ENCODE peak calls at places on chromosomes 3 and 15, in seven cellular contexts. O is lower leg skin; G is Panc1; F is CD8-positive, alpha-beta T cell; I is dorsolateral prefrontal cortex; K is A549; D is adrenal gland. C is an unnamed sample.

GRCh38 chr3:50322386-50323091 is at the start of gene HYAL2:
- DNase-seq in O (no peak), I (no peak), K (no peak), F (no peak), D (peak; percentile 73), G (no peak), C (no peak)

GRCh38 chr3:177478170-177478859 is 281.0 kb upstream of the TBL1XR1 start:
- DNase-seq in G (peak; percentile 95), K (peak; percentile 28), I (no peak), O (no peak), D (no peak), F (no peak), C (no peak)

GRCh38 chr3:195239121-195239520 is 31.8 kb downstream of the XXYLT1 start:
- DNase-seq in K (no peak), D (peak; percentile 17), F (no peak), G (no peak), I (peak; percentile 13), O (peak; percentile 64), C (no peak)

GRCh38 chr3:55765906-55766701 is 279.0 kb upstream of the WNT5A start:
- DNase-seq in F (no peak), K (no peak), G (no peak), I (no peak), O (no peak), D (no peak), C (no peak)

GRCh38 chr3:72897758-72898007 is 9.8 kb downstream of the GXYLT2 start:
- DNase-seq in I (no peak), K (no peak), O (no peak), G (no peak), D (no peak), F (no peak), C (no peak)

GRCh38 chr15:95202569-95203349 is 971.4 kb downstream of the MCTP2 start:
- DNase-seq in O (no peak), D (no peak), F (no peak), K (no peak), G (no peak), I (no peak), C (no peak)

GRCh38 chr3:29775352-29775751 is 494.5 kb downstream of the RBMS3 start:
- DNase-seq in O (no peak), G (no peak), D (no peak), F (no peak), K (no peak), I (no peak), C (no peak)

GRCh38 chr3:42035816-42036482 is 55.2 kb upstream of the TRAK1 start:
- DNase-seq in I (no peak), G (no peak), D (peak; percentile 46), K (no peak), F (no peak), O (peak; percentile 67), C (no peak)

GRCh38 chr3:65144791-65145355 is 457.1 kb upstream of the ADAMTS9 start:
- DNase-seq in I (no peak), F (no peak), G (no peak), O (no peak), D (no peak), K (no peak), C (no peak)

GRCh38 chr3:103672346-103672745 is 1237.5 kb downstream of the ZPLD1 start:
- DNase-seq in K (no peak), F (no peak), G (no peak), I (no peak), O (no peak), D (no peak), C (no peak)

GRCh38 chr3:58666683-58667082 is at the start of gene FAM3D:
- DNase-seq in G (no peak), D (no peak), F (no peak), I (no peak), K (no peak), O (peak; percentile 67), C (no peak)

GRCh38 chr15:80856809-80857377 is 77.7 kb downstream of the CEMIP start:
- DNase-seq in K (peak; percentile 51), O (no peak), D (peak; percentile 28), G (no peak), F (no peak), I (no peak), C (no peak)

GRCh38 chr15:99536422-99537033 is 29.3 kb upstream of the MEF2A start:
- DNase-seq in O (peak; percentile 89), I (peak; percentile 60), K (peak; percentile 13), D (peak; percentile 43), G (peak; percentile 61), F (no peak), C (no peak)

GRCh38 chr3:5579342-5579741 is 391.8 kb downstream of the EDEM1 start:
- DNase-seq in F (no peak), D (no peak), K (no peak), G (no peak), I (no peak), O (no peak), C (no peak)

GRCh38 chr3:5585085-5585484 is 397.6 kb downstream of the EDEM1 start:
- DNase-seq in O (no peak), K (no peak), G (no peak), D (no peak), I (no peak), F (no peak), C (no peak)

GRCh38 chr3:5580821-5581220 is 393.3 kb downstream of the EDEM1 start:
- DNase-seq in K (no peak), I (no peak), G (no peak), F (no peak), D (no peak), O (no peak), C (no peak)

GRCh38 chr3:5581743-5582142 is 394.2 kb downstream of the EDEM1 start:
- DNase-seq in I (no peak), D (no peak), K (no peak), G (no peak), O (no peak), F (no peak), C (no peak)

DNA sequence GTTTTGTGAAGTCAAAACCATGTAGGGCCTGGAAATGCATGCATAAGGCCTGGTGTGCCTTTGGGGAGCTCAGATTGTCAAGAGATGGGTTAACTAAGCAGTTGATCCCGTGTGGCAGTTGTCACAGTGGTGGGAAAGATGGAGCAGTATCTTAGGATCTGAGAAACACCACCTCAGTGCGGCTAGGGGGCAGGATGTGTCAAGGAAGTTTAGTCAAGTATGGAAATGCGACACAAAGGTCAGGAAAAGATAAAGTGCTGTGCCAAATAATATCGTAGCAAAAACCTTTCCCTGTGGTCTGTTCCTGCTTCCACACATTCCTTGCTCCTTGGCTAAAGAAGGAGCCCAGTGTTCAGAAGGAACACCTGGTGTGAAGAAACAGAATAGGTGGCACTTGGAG is 396.4 kb downstream of the EDEM1 start:
- DNase-seq in I (no peak), O (no peak), G (no peak), F (no peak), K (no peak), D (no peak), C (no peak)
- TF ChIP-seq CTCF in I (no peak), O (no peak), G (no peak), F (no peak), K (no peak), D (no peak), C (peak; percentile 1)

DNA sequence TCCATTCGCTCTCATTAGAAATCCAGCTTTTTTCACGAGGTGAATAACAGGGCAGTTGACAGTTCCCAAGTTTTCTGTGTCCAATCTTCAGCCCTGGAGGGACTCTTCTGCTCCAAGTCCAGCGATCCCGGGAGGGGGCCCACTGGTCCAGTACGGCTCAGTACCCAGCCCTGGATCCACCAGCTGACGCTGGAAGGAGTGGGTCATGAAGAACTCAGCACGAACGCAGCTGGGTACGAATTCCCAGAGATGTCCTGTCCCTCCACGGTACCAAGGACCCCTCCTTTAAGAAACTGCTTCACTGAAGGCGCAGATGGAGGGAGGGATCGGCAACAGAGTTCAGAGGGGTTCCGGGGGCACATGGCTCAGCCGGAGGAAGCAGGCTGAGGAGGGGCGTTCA is 16.5 kb upstream of the CLK3 start:
- DNase-seq in D (no peak), O (no peak), K (no peak), I (no peak), G (no peak), F (no peak), C (no peak)
- H3K4me3 ChIP-seq in D (peak overlapping the region; percentile 52), O (no peak overlapping the region), K (peak overlapping the region; percentile 63), I (peak overlapping the region; percentile 68), G (peak overlapping the region; percentile 77), F (peak overlapping the region; percentile 86), C (no peak overlapping the region)

GRCh38 chr3:186921578-186921977 is 8.7 kb upstream of the ST6GAL1 start:
- DNase-seq in D (no peak), O (no peak), G (no peak), I (no peak), K (no peak), F (no peak), C (no peak)

GRCh38 chr3:186917660-186918312 is 12.5 kb upstream of the ST6GAL1 start:
- DNase-seq in I (no peak), O (no peak), G (no peak), F (no peak), K (no peak), D (no peak), C (no peak)

GRCh38 chr3:186920301-186920700 is 10.0 kb upstream of the ST6GAL1 start:
- DNase-seq in G (no peak), I (no peak), O (no peak), K (no peak), F (no peak), D (no peak), C (no peak)

GRCh38 chr3:186915808-186916796 is 14.2 kb upstream of the ST6GAL1 start:
- DNase-seq in O (no peak), G (no peak), I (no peak), D (no peak), F (no peak), K (no peak), C (no peak)
- TF ChIP-seq CTCF in O (no peak), G (no peak), I (no peak), D (no peak), F (no peak), K (no peak), C (no peak)

DNA sequence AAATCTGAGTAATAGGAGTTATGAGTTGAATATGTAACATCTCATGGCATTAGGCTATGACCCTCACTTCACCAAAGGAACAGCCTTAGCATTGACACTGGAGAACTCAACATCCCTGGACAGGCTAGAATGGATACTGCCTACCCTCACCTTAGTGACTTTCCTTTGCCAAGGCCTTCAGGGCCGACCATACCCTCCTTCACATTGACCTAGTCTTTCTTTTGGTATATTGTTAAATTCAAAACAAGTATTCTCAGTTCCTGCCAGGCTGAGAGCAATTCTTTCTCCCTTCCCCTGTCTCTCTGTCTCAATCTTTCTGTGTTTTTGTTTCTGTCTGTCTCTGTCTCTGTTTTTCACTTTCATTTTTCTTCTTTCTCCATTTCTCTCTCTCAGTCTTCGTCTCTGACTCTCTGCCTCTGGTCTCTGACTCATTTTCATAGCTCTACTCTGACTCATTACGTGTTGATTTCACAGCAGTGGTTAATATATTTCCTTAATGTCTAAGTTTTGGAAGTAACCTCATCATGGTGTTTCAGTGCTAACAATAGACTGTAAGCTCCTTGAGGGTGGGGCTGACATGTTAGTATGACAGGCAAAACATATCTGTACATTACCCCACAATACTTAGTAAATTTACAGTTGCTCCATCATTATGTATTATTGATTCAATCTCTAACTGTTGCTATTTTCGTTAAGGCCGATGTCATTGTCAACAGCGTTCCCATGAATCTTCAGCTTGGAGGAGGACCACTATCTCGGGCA is 32.5 kb downstream of the PARP15 start:
- DNase-seq in O (no peak), F (no peak), G (peak; percentile 51), K (peak; percentile 46), D (no peak), I (no peak), C (peak; percentile 92)
- H3K4me3 ChIP-seq in O (no peak overlapping the region), F (no peak overlapping the region), G (no peak overlapping the region), K (no peak overlapping the region), D (peak overlapping the region; percentile 5), I (no peak overlapping the region), C (no peak overlapping the region)